ENCODE peak calls at places on chromosomes 2 and 18, in four cellular contexts. H is tibial nerve, W is right atrium auricular region, U is sigmoid colon. S is an unnamed sample.
A peak's percentile ranks its signal among the peaks of the same experiment; 100 is the strongest.

GRCh38 chr2:157785866-157786662 is 90.1 kb downstream of the ACVR1 start:
- DNase-seq in W (no peak), U (no peak), H (no peak), S (peak; percentile 39)

GRCh38 chr2:235709124-235709813 is 215.4 kb downstream of the AGAP1 start:
- DNase-seq in W (no peak), H (no peak), U (peak; percentile 41), S (no peak)

GRCh38 chr2:75079575-75079974 is 119.7 kb downstream of the TACR1 start:
- DNase-seq in U (no peak), H (no peak), W (no peak), S (peak; percentile 31)

GRCh38 chr18:22790545-22791415 is 142.3 kb upstream of the RBBP8 start:
- DNase-seq in U (no peak), W (no peak), H (no peak), S (no peak)

GRCh38 chr18:79642626-79643025 is 37.0 kb upstream of the CTDP1 start:
- DNase-seq in U (no peak), H (no peak), W (no peak), S (no peak)

GRCh38 chr2:102114290-102114721 is 28.2 kb upstream of the IL1R1 start:
- DNase-seq in W (no peak), U (no peak), H (no peak), S (peak; percentile 97)

GRCh38 chr2:17830053-17831034 is 14.1 kb downstream of the MSGN1 start:
- DNase-seq in U (no peak), W (peak; percentile 67), H (peak; percentile 23), S (peak; percentile 74)

GRCh38 chr18:12990662-12990976 is 543 bp upstream of the CEP192 start:
- DNase-seq in W (no peak), H (no peak), U (no peak), S (no peak)

GRCh38 chr2:200728630-200729029 is 83.1 kb upstream of the BZW1 start:
- DNase-seq in H (no peak), W (no peak), U (no peak), S (peak; percentile 19)

GRCh38 chr2:120642646-120643045 is 93.0 kb upstream of the GLI2 start:
- DNase-seq in U (no peak), W (peak; percentile 30), H (no peak), S (no peak)

GRCh38 chr2:231931481-231931915 is 5.3 kb upstream of the NPPC start:
- DNase-seq in W (peak; percentile 61), U (peak; percentile 89), H (no peak), S (no peak)

GRCh38 chr18:13242797-13243196 is 24.2 kb downstream of the LDLRAD4 start:
- DNase-seq in U (peak; percentile 34), H (no peak), W (no peak), S (no peak)

GRCh38 chr2:11998626-11999378 is 252.4 kb downstream of the LPIN1 start:
- DNase-seq in U (no peak), W (no peak), H (no peak), S (no peak)

GRCh38 chr2:38515155-38516074 is 87.3 kb downstream of the HNRNPLL start:
- DNase-seq in U (peak; percentile 94), W (peak; percentile 66), H (no peak), S (no peak)

GRCh38 chr2:63992061-63992685 is 27.1 kb downstream of the VPS54 start:
- DNase-seq in U (no peak), H (no peak), W (no peak), S (no peak)

GRCh38 chr2:147026664-147027278 is 818.1 kb upstream of the ACVR2A start:
- DNase-seq in H (no peak), W (no peak), U (no peak), S (peak; percentile 86)

GRCh38 chr2:9205963-9206948 is at the start of gene ASAP2:
- DNase-seq in U (peak; percentile 89), H (peak; percentile 26), W (peak; percentile 70), S (peak; percentile 59)

GRCh38 chr2:222042666-222043065 is 256.1 kb downstream of the PAX3 start:
- DNase-seq in H (no peak), U (no peak), W (no peak), S (no peak)

GRCh38 chr2:18290386-18290785 is 270.1 kb downstream of the RDH14 start:
- DNase-seq in H (no peak), U (no peak), W (no peak), S (no peak)

GRCh38 chr2:178674122-178674521 is 133.1 kb downstream of the TTN start:
- DNase-seq in W (no peak), H (no peak), U (no peak), S (no peak)
- TF ChIP-seq CTCF in W (peak; percentile 22), H (no peak), U (no peak), S (no peak)

DNA sequence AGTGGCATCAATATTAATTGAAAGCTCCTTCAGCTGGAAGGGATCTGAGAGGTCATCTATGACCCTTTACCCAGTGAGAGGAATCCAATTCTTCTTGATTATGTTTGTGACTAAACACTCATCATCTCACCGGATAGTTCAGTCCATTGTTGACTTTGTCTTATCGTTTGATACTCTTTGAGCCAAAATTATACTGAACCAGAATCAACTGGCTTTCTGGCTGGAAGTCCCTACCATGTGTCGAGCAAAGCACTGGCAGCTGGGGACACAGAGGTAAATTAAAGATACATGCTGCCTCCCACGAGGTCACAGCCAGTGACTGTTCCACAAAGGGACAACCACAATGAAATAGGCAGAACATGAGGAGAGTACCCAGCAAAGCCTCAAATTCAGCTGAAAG is 91.4 kb upstream of the FHL2 start:
- DNase-seq in W (no peak), H (no peak), U (no peak), S (no peak)
- TF ChIP-seq CTCF in W (no peak), H (no peak), U (no peak), S (no peak)

GRCh38 chr2:226983891-226984290 is 148.0 kb downstream of the RHBDD1 start:
- DNase-seq in H (no peak), U (no peak), W (no peak), S (no peak)

GRCh38 chr2:226978300-226978699 is 142.4 kb downstream of the RHBDD1 start:
- DNase-seq in W (no peak), H (no peak), U (no peak), S (no peak)

GRCh38 chr2:226981731-226982373 is 146.0 kb downstream of the RHBDD1 start:
- DNase-seq in H (no peak), U (no peak), W (no peak), S (no peak)

GRCh38 chr2:226977775-226978190 is 141.9 kb downstream of the RHBDD1 start:
- DNase-seq in H (no peak), U (no peak), W (no peak), S (peak; percentile 85)

GRCh38 chr2:226979004-226979403 is 143.2 kb downstream of the RHBDD1 start:
- DNase-seq in W (no peak), H (no peak), U (no peak), S (no peak)
- TF ChIP-seq CTCF in W (no peak), H (no peak), U (no peak), S (no peak)

GRCh38 chr18:63095768-63096167 is 223.8 kb downstream of the BCL2 start:
- DNase-seq in H (no peak), W (no peak), U (no peak), S (no peak)

GRCh38 chr18:63099026-63099840 is 220.3 kb downstream of the BCL2 start:
- DNase-seq in U (no peak), W (no peak), H (no peak), S (no peak)

GRCh38 chr18:63098014-63098981 is 221.3 kb downstream of the BCL2 start:
- DNase-seq in W (no peak), H (no peak), U (no peak), S (no peak)

GRCh38 chr18:63096327-63096874 is 223.2 kb downstream of the BCL2 start:
- DNase-seq in H (no peak), W (no peak), U (no peak), S (no peak)

GRCh38 chr18:63097198-63097597 is 222.4 kb downstream of the BCL2 start:
- DNase-seq in U (peak; percentile 84), H (no peak), W (no peak), S (no peak)
- TF ChIP-seq CTCF in U (no peak), H (no peak), W (no peak), S (no peak)

DNA sequence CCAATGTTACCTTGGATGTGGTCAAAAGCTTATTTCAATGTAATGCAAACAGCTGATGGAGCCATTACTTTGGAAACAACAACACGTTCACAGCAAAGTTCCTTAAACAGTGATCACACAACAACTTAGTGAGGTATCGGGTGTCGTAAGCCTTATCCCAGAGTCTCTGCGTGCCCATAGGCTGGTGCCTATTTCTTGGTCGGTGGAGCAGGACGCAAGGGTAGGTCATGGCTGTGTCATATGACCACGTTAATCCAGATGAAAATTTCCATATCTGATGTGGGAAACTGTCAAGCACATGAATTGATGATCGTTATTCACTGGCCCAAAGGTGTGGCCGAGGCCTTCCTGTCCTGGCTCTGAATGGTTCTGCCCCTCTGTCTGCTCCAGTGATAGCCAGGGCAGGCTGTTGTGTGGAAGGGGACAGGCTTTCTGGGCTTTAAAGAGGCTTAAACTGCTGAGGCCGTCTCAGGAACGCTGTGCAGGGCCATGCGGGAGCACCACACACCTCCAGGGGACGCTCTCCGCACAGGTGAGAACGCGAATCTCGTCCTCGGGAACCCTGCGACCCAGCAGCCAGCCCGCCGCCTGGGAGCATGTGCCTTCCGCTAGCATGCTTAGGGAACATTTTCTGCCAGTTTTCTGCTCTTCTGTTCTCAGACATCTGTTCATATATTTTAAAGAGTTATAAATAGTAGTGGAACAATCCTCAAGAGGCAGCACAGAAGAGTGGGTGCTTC is 90.6 kb downstream of the KCTD1 start:
- DNase-seq in W (no peak), H (no peak), U (no peak), S (no peak)
- TF ChIP-seq CTCF in W (peak; percentile 45), H (no peak), U (no peak), S (peak; percentile 26)

GRCh38 chr18:46393230-46393629 is 263.8 kb downstream of the LOXHD1 start:
- DNase-seq in W (no peak), H (no peak), U (no peak), S (no peak)
- TF ChIP-seq CTCF in W (no peak), H (no peak), U (no peak), S (peak; percentile 10)

GRCh38 chr2:238306680-238306998 is 13.7 kb upstream of the TRAF3IP1 start:
- DNase-seq in W (no peak), U (peak; percentile 42), H (no peak), S (no peak)

GRCh38 chr2:238305092-238305862 is 15.0 kb upstream of the TRAF3IP1 start:
- DNase-seq in W (no peak), H (no peak), U (peak; percentile 37), S (no peak)

GRCh38 chr2:238305965-238306679 is 14.2 kb upstream of the TRAF3IP1 start:
- DNase-seq in H (no peak), W (no peak), U (no peak), S (no peak)

GRCh38 chr2:238304116-238304515 is 15.7 kb upstream of the PER2 start:
- DNase-seq in W (no peak), U (peak; percentile 25), H (no peak), S (no peak)

GRCh38 chr2:238308177-238308576 is 12.1 kb upstream of the TRAF3IP1 start:
- DNase-seq in U (peak; percentile 32), H (no peak), W (no peak), S (no peak)
- TF ChIP-seq CTCF in U (no peak), H (no peak), W (no peak), S (peak; percentile 41)

DNA sequence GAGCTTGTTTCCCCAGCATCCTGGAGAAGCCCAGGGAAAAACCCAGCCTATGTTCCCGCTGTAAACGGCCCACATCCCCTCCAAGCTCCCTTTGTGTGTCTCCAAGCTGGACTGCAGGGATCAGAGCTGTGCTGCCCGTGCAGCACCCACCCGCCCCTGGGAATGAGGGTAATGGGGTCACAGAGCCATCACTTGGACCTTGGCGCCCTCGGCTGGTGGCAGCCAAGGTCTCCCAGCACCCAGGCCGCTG is 670 bp upstream of the INPP5D start:
- DNase-seq in U (peak; percentile 59), W (no peak), H (no peak), S (no peak)
- TF ChIP-seq CTCF in U (no peak), W (no peak), H (no peak), S (no peak)

GRCh38 chr2:165563468-165564225 is 94.1 kb downstream of the CSRNP3 start:
- DNase-seq in W (no peak), U (no peak), H (no peak), S (no peak)
- TF ChIP-seq CTCF in W (no peak), U (no peak), H (no peak), S (no peak)

S was measured in astrocyte of the spinal cord.